ENCODE peak calls at places on chromosomes 13 and 19, in eight cellular contexts. C is T-cell, V is smooth muscle cell of the brain vasculature, O is HEK293T, D is T follicular helper cell, X is RKO, B is A549, J is HCEC 1CT. Z is an unnamed sample.

GRCh38 chr19:15337202-15337601 is 4.9 kb upstream of the BRD4 start:
- DNase-seq in C (no peak), V (no peak), X (no peak), J (peak; percentile 66), O (no peak), B (no peak), D (no peak), Z (no peak)

GRCh38 chr19:51710163-51710562 is 13.6 kb downstream of the HAS1 start:
- DNase-seq in D (no peak), C (no peak), O (no peak), X (no peak), J (no peak), V (no peak), B (no peak), Z (no peak)

GRCh38 chr13:24511019-24511823 is 1.4 kb downstream of the PARP4 start:
- DNase-seq in C (no peak), V (no peak), X (peak; percentile 90), O (peak; percentile 12), D (no peak), B (peak; percentile 68), J (peak; percentile 89), Z (peak; percentile 79)

GRCh38 chr19:2110822-2111221 is 14.1 kb downstream of the IZUMO4 start:
- DNase-seq in B (no peak), C (no peak), X (no peak), J (no peak), D (no peak), O (no peak), V (no peak), Z (no peak)

GRCh38 chr19:57350877-57351805 is at the start of gene ZNF304:
- DNase-seq in C (peak; percentile 55), V (peak; percentile 84), O (peak; percentile 88), D (peak; percentile 68), B (peak; percentile 94), X (no peak), J (peak; percentile 95), Z (peak; percentile 90)

GRCh38 chr13:98039964-98040363 is 86.5 kb downstream of the IPO5 start:
- DNase-seq in O (no peak), X (no peak), J (no peak), C (no peak), V (no peak), B (no peak), D (no peak), Z (no peak)

GRCh38 chr13:93173656-93174055 is 53.0 kb upstream of the GPC6 start:
- DNase-seq in X (no peak), J (peak; percentile 6), C (no peak), O (no peak), D (no peak), B (no peak), V (no peak), Z (no peak)

GRCh38 chr19:13056052-13056660 is 46.5 kb downstream of the LYL1 start:
- DNase-seq in V (no peak), D (no peak), O (no peak), B (no peak), X (no peak), C (no peak), J (peak; percentile 32), Z (peak; percentile 81)

GRCh38 chr13:31011193-31011860 is 78.9 kb downstream of the TEX26 start:
- DNase-seq in O (no peak), V (no peak), C (no peak), B (no peak), D (no peak), X (no peak), J (no peak), Z (no peak)

GRCh38 chr19:41427647-41428480 is 690 bp upstream of the B3GNT8 start:
- DNase-seq in C (peak; percentile 5), O (no peak), B (no peak), V (no peak), X (no peak), D (no peak), J (no peak), Z (no peak)

GRCh38 chr19:47389150-47389556 is 30.2 kb downstream of the MEIS3 start:
- DNase-seq in V (no peak), J (no peak), D (no peak), O (no peak), B (peak; percentile 55), X (no peak), C (no peak), Z (no peak)

GRCh38 chr13:48542581-48543341 is 9.9 kb upstream of the RCBTB2 start:
- DNase-seq in V (no peak), D (no peak), X (peak; percentile 5), O (no peak), B (no peak), J (no peak), C (no peak), Z (no peak)

GRCh38 chr19:2479556-2480194 is 3.7 kb downstream of the GADD45B start:
- DNase-seq in C (no peak), J (no peak), D (no peak), V (no peak), B (no peak), O (no peak), X (no peak), Z (no peak)

GRCh38 chr19:18896421-18896841 is 473 bp upstream of the CERS1 start:
- DNase-seq in C (no peak), X (no peak), O (no peak), J (no peak), V (no peak), B (peak; percentile 54), D (no peak), Z (no peak)

GRCh38 chr13:48263196-48263595 is 30.2 kb downstream of the ITM2B start:
- DNase-seq in D (no peak), O (no peak), B (no peak), J (peak; percentile 10), X (no peak), V (no peak), C (no peak), Z (no peak)

GRCh38 chr13:33710924-33711323 is 107.0 kb upstream of the RFC3 start:
- DNase-seq in X (no peak), O (no peak), B (no peak), D (no peak), C (no peak), V (no peak), J (no peak), Z (no peak)

GRCh38 chr19:11624064-11624463 is 26.8 kb downstream of the ZNF627 start:
- DNase-seq in V (no peak), D (no peak), J (peak; percentile 35), B (no peak), X (no peak), C (no peak), O (no peak), Z (peak; percentile 24)

Z was measured in astrocyte of the cerebellum.